ENCODE peak calls at places on chromosomes 1 and 21, in six cellular contexts. O, H, E, C, U and X are unnamed samples.

GRCh38 chr1:203572134-203572625 is 54.5 kb upstream of the ATP2B4 start:
- DNase-seq in E (no peak), U (no peak), C (no peak), O (no peak), H (no peak), X (no peak)

GRCh38 chr1:68322837-68323687 is 90.7 kb upstream of the WLS start:
- DNase-seq in U (no peak), O (no peak), H (no peak), C (no peak), E (peak), X (no peak)

GRCh38 chr1:58718435-58718834 is 18.6 kb upstream of the MYSM1 start:
- DNase-seq in E (no peak), H (peak), C (no peak), O (no peak), U (no peak), X (peak)

GRCh38 chr1:24599265-24599664 is 43.4 kb downstream of the NCMAP start:
- DNase-seq in E (no peak), U (no peak), H (no peak), C (no peak), O (no peak), X (no peak)

GRCh38 chr1:27296773-27297214 is 25.2 kb upstream of the TMEM222 start:
- DNase-seq in H (peak), C (peak), U (peak), O (peak), E (peak), X (peak)

GRCh38 chr1:204684551-204685235 is 845 bp downstream of the LRRN2 start:
- DNase-seq in U (peak), O (peak), C (no peak), E (peak), H (no peak), X (no peak)

GRCh38 chr1:111199881-111200801 is at the start of gene DENND2D:
- DNase-seq in O (no peak), U (no peak), H (no peak), C (peak), E (no peak), X (no peak)

GRCh38 chr1:7608628-7609295 is 162.3 kb upstream of the VAMP3 start:
- DNase-seq in C (no peak), H (no peak), O (no peak), E (no peak), U (peak), X (peak)

GRCh38 chr1:116706123-116706522 is 38.6 kb upstream of the IGSF3 start:
- DNase-seq in E (no peak), C (no peak), U (no peak), O (no peak), H (no peak), X (no peak)

GRCh38 chr1:157852476-157852875 is 10.9 kb upstream of the CD5L start:
- DNase-seq in C (no peak), U (no peak), O (no peak), E (peak), H (no peak), X (no peak)

GRCh38 chr1:244273845-244274619 is 177.7 kb downstream of the ADSS2 start:
- DNase-seq in C (peak), U (no peak), H (peak), O (no peak), E (peak), X (no peak)

GRCh38 chr1:26353976-26354820 is at the start of gene CRYBG2:
- DNase-seq in U (no peak), C (no peak), O (no peak), H (no peak), E (peak), X (no peak)

GRCh38 chr1:205356424-205357151 is at the start of gene KLHDC8A:
- DNase-seq in O (peak), U (no peak), C (no peak), H (no peak), E (no peak), X (peak)

GRCh38 chr1:201426395-201427310 is 5.1 kb upstream of the TNNI1 start:
- DNase-seq in O (peak), E (peak), U (no peak), C (no peak), H (no peak), X (no peak)

GRCh38 chr1:211722277-211723175 is 47.1 kb upstream of the NEK2 start:
- DNase-seq in U (no peak), C (no peak), O (no peak), E (no peak), H (no peak), X (no peak)

GRCh38 chr1:147214842-147215539 is 10.1 kb downstream of the FMO5 start:
- DNase-seq in U (no peak), H (no peak), C (no peak), O (no peak), E (no peak), X (no peak)

GRCh38 chr1:58620259-58620658 is 43.2 kb upstream of the TACSTD2 start:
- DNase-seq in U (peak), E (no peak), H (no peak), C (no peak), O (no peak), X (peak)

GRCh38 chr21:15943009-15943666 is 213.4 kb downstream of the USP25 start:
- DNase-seq in C (no peak), E (peak), U (no peak), O (no peak), H (peak), X (no peak)